ENCODE peak calls at places on chromosome 1, in four cellular contexts. C is CD4-positive, alpha-beta T cell; U is psoas muscle; O is GM23338. S is an unnamed sample.

GRCh38 chr1:54249798-54250497 is 50.0 kb downstream of the MRPL37 start:
- DNase-seq in C (no peak), U (peak; percentile 58), O (peak; percentile 51), S (no peak)

GRCh38 chr1:6197746-6198427 is 1.5 kb downstream of the RPL22 start:
- DNase-seq in U (no peak), O (no peak), C (no peak), S (no peak)

GRCh38 chr1:175564119-175564518 is 179.3 kb downstream of the TNR start:
- DNase-seq in U (no peak), C (no peak), O (peak; percentile 54), S (no peak)

GRCh38 chr1:206105612-206106011 is 11.6 kb downstream of the AVPR1B start:
- DNase-seq in O (no peak), C (no peak), U (no peak), S (no peak)

GRCh38 chr1:235075955-235076308 is 52.7 kb downstream of the TOMM20 start:
- DNase-seq in O (no peak), C (no peak), U (no peak), S (no peak)

GRCh38 chr1:31904339-31905092 is 33.7 kb downstream of the PTP4A2 start:
- DNase-seq in O (no peak), C (no peak), U (peak; percentile 64), S (no peak)

GRCh38 chr1:51654000-51654399 is 37.1 kb downstream of the OSBPL9 start:
- DNase-seq in C (no peak), O (no peak), U (no peak), S (no peak)

GRCh38 chr1:212161231-212161781 is 123.9 kb upstream of the PPP2R5A start:
- DNase-seq in C (no peak), O (no peak), U (no peak), S (no peak)

GRCh38 chr1:9905010-9905409 is 5.1 kb downstream of the CTNNBIP1 start:
- DNase-seq in C (no peak), O (no peak), U (no peak), S (no peak)

GRCh38 chr1:77412069-77412793 is 130.4 kb downstream of the AK5 start:
- DNase-seq in O (no peak), C (no peak), U (no peak), S (no peak)

GRCh38 chr1:227895828-227896685 is 51.7 kb downstream of the WNT9A start:
- DNase-seq in O (no peak), C (no peak), U (peak; percentile 39), S (peak; percentile 41)

GRCh38 chr1:201149400-201149799 is 4.9 kb downstream of the TMEM9 start:
- DNase-seq in O (peak; percentile 72), C (no peak), U (no peak), S (peak; percentile 47)

GRCh38 chr1:51326839-51327238 is 3.5 kb downstream of the TTC39A start:
- DNase-seq in U (no peak), O (no peak), C (no peak), S (no peak)

GRCh38 chr1:200364831-200365230 is 45.0 kb downstream of the ZNF281 start:
- DNase-seq in U (no peak), O (peak; percentile 89), C (no peak), S (no peak)

GRCh38 chr1:94207695-94208094 is 29.7 kb downstream of the ARHGAP29 start:
- DNase-seq in U (no peak), O (no peak), C (no peak), S (no peak)

GRCh38 chr1:181423301-181423918 is 59.9 kb upstream of the CACNA1E start:
- DNase-seq in O (peak; percentile 73), U (no peak), C (peak; percentile 46), S (peak; percentile 73)
- TF ChIP-seq CTCF in O (peak; percentile 61), U (peak; percentile 19), C (peak; percentile 69), S (peak; percentile 63)

GRCh38 chr1:42692461-42692860 is 10.2 kb downstream of the YBX1 start:
- DNase-seq in C (no peak), U (no peak), O (peak; percentile 38), S (peak; percentile 60)

GRCh38 chr1:42692941-42693340 is 10.7 kb downstream of the YBX1 start:
- DNase-seq in U (no peak), C (no peak), O (no peak), S (no peak)

GRCh38 chr1:42691157-42691498 is 8.9 kb downstream of the YBX1 start:
- DNase-seq in O (no peak), U (no peak), C (no peak), S (no peak)

GRCh38 chr1:42689912-42690311 is 7.7 kb downstream of the YBX1 start:
- DNase-seq in U (no peak), C (no peak), O (no peak), S (no peak)

GRCh38 chr1:42690477-42691156 is 8.4 kb downstream of the YBX1 start:
- DNase-seq in O (no peak), C (no peak), U (no peak), S (no peak)
- TF ChIP-seq CTCF in O (peak; percentile 20), C (peak; percentile 12), U (no peak), S (peak; percentile 19)

GRCh38 chr1:40952744-40953315 is 26.7 kb upstream of the CTPS1 start:
- DNase-seq in C (no peak), O (no peak), U (no peak), S (no peak)
- TF ChIP-seq CTCF in C (no peak), O (no peak), U (no peak), S (no peak)

GRCh38 chr1:155322953-155323728 is 2.4 kb downstream of the RUSC1 start:
- DNase-seq in C (peak; percentile 82), U (peak; percentile 95), O (peak; percentile 95), S (peak; percentile 95)
- TF ChIP-seq CTCF in C (peak; percentile 96), U (peak; percentile 92), O (peak; percentile 68), S (peak; percentile 95)